ENCODE peak calls at places on chromosomes 4 and X, in six cellular contexts. M is colonic mucosa, U is A549, E is breast epithelium, Q is right lobe of liver, R is adrenal gland. W is an unnamed sample.

GRCh38 chr4:1347410-1347864 is 429 bp downstream of the UVSSA start:
- DNase-seq in M (peak; percentile 58), U (peak; percentile 49), E (peak; percentile 72), Q (peak; percentile 79), R (peak; percentile 93), W (no peak)

GRCh38 chrX:30414144-30414543 is 105.0 kb upstream of the NR0B1 start:
- DNase-seq in M (no peak), U (peak; percentile 10), E (no peak), Q (no peak), R (no peak), W (no peak)

GRCh38 chr4:147975325-147975724 is 243.4 kb downstream of the ARHGAP10 start:
- DNase-seq in M (no peak), U (no peak), E (no peak), Q (no peak), R (peak; percentile 66), W (no peak)

GRCh38 chr4:178471994-178472393 is 1029.8 kb upstream of the AGA start:
- DNase-seq in M (no peak), U (no peak), E (no peak), Q (no peak), R (no peak), W (no peak)

GRCh38 chr4:102589743-102590142 is 88.6 kb downstream of the NFKB1 start:
- DNase-seq in M (no peak), U (no peak), E (no peak), Q (no peak), R (no peak), W (no peak)

GRCh38 chr4:163330828-163331628 is 1.4 kb downstream of the NPY1R start:
- DNase-seq in M (no peak), U (no peak), E (no peak), Q (peak; percentile 56), R (no peak), W (no peak)

GRCh38 chr4:37685211-37685725 is 908 bp downstream of the RELL1 start:
- DNase-seq in M (no peak), U (no peak), E (no peak), Q (no peak), R (no peak), W (peak; percentile 18)

GRCh38 chrX:109793191-109793590 is 60.1 kb upstream of the ACSL4 start:
- DNase-seq in M (no peak), U (no peak), E (no peak), Q (no peak), R (no peak), W (no peak)

GRCh38 chrX:109155161-109155560 is 326.7 kb downstream of the GUCY2F start:
- DNase-seq in M (no peak), U (no peak), E (no peak), Q (no peak), R (no peak), W (no peak)

GRCh38 chrX:16559206-16559619 is 90.7 kb upstream of the S100G start:
- DNase-seq in M (no peak), U (no peak), E (no peak), Q (no peak), R (no peak), W (no peak)

GRCh38 chrX:2708016-2708415 is 16.9 kb downstream of the CD99 start:
- DNase-seq in M (no peak), U (peak; percentile 46), E (no peak), Q (no peak), R (no peak), W (no peak)

GRCh38 chr4:184596617-184597185 is 52.5 kb downstream of the CASP3 start:
- DNase-seq in M (no peak), U (no peak), E (no peak), Q (no peak), R (no peak), W (no peak)

GRCh38 chr4:15398732-15399131 is 29.1 kb upstream of the C1QTNF7 start:
- DNase-seq in M (no peak), U (no peak), E (no peak), Q (no peak), R (no peak), W (no peak)

GRCh38 chr4:8778301-8778700 is 93.3 kb downstream of the HMX1 start:
- DNase-seq in M (no peak), U (no peak), E (no peak), Q (no peak), R (no peak), W (no peak)

GRCh38 chr4:10442976-10443375 is 14.2 kb downstream of the ZNF518B start:
- DNase-seq in M (no peak), U (no peak), E (no peak), Q (no peak), R (no peak), W (no peak)

GRCh38 chr4:166088576-166088975 is 215.5 kb downstream of the TLL1 start:
- DNase-seq in M (no peak), U (no peak), E (no peak), Q (no peak), R (no peak), W (no peak)

GRCh38 chr4:186887211-186887785 is 163.6 kb upstream of the FAT1 start:
- DNase-seq in M (no peak), U (no peak), E (no peak), Q (no peak), R (no peak), W (no peak)

GRCh38 chrX:153029162-153029561 is 27.1 kb upstream of the PNMA3 start:
- DNase-seq in M (no peak), U (no peak), E (no peak), Q (no peak), R (no peak), W (no peak)

GRCh38 chrX:107707866-107708265 is 67.7 kb downstream of the TSC22D3 start:
- DNase-seq in M (no peak), U (no peak), E (peak; percentile 8), Q (no peak), R (no peak), W (no peak)

GRCh38 chr4:4428966-4429875 is 42.3 kb downstream of the NSG1 start:
- DNase-seq in M (no peak), U (no peak), E (no peak), Q (no peak), R (no peak), W (no peak)

GRCh38 chr4:125191252-125191651 is 123.5 kb upstream of the FAT4 start:
- DNase-seq in M (no peak), U (no peak), E (no peak), Q (no peak), R (no peak), W (no peak)

GRCh38 chr4:19030536-19030935 is 1009.0 kb upstream of the LCORL start:
- DNase-seq in M (no peak), U (no peak), E (no peak), Q (no peak), R (no peak), W (no peak)

GRCh38 chr4:19038231-19038630 is 1016.7 kb upstream of the LCORL start:
- DNase-seq in M (no peak), U (no peak), E (no peak), Q (no peak), R (no peak), W (no peak)

GRCh38 chr4:19030048-19030447 is 1008.5 kb upstream of the LCORL start:
- DNase-seq in M (no peak), U (no peak), E (no peak), Q (no peak), R (no peak), W (no peak)

GRCh38 chr4:19039816-19040215 is 1018.3 kb upstream of the LCORL start:
- DNase-seq in M (no peak), U (no peak), E (no peak), Q (no peak), R (no peak), W (no peak)

GRCh38 chr4:19034089-19034488 is 1012.5 kb upstream of the LCORL start:
- DNase-seq in M (no peak), U (no peak), E (no peak), Q (no peak), R (no peak), W (no peak)
- H3K9me3 ChIP-seq in M (no peaks in the 10 kb centered on the region), U (no peaks in the 10 kb centered on the region), E (no peaks in the 10 kb centered on the region), Q (no peaks in the 10 kb centered on the region), R (no peaks in the 10 kb centered on the region), W (no peaks in the 10 kb centered on the region)

DNA sequence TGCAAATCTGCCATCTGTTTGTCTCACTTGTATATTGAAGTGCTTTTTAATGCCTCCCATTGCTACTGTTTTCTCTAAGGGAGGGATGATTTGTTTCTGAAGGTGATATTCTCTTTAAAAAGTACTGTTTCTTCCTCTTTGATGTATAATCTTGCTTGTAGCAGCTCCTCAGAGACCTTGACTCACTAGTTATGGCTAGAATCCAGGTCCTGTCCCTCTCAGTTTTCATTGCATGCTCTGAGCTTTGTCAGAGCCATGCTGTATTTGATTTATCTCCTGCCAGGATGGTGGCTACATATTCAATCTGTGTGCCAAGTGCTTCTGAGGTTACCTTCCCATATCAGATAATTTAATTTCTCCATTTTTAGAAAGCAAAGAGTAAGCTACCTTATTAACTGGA is 56.0 kb downstream of the GLUD2 start:
- DNase-seq in M (no peak), U (no peak), E (no peak), Q (no peak), R (no peak), W (no peak)
- H3K9me3 ChIP-seq in M (no peaks in the 10 kb centered on the region), U (no peaks in the 10 kb centered on the region), E (no peaks in the 10 kb centered on the region), Q (no peaks in the 10 kb centered on the region), R (no peaks in the 10 kb centered on the region), W (no peaks in the 10 kb centered on the region)

GRCh38 chr4:56051710-56052075 is 102.9 kb downstream of the CEP135 start:
- DNase-seq in M (no peak), U (no peak), E (no peak), Q (no peak), R (no peak), W (no peak)

GRCh38 chr4:56050584-56050983 is 101.8 kb downstream of the CEP135 start:
- DNase-seq in M (no peak), U (no peak), E (no peak), Q (no peak), R (no peak), W (no peak)

GRCh38 chr4:56048621-56049427 is 100.1 kb downstream of the CEP135 start:
- DNase-seq in M (peak; percentile 73), U (peak; percentile 45), E (no peak), Q (peak; percentile 59), R (peak; percentile 67), W (no peak)

GRCh38 chr4:56051049-56051709 is 102.4 kb downstream of the CEP135 start:
- DNase-seq in M (no peak), U (no peak), E (no peak), Q (no peak), R (no peak), W (no peak)

GRCh38 chr4:56049428-56050212 is 100.9 kb downstream of the CEP135 start:
- DNase-seq in M (peak; percentile 57), U (peak; percentile 17), E (no peak), Q (peak; percentile 60), R (peak; percentile 52), W (no peak)
- H3K9me3 ChIP-seq in M (no peaks in the 10 kb centered on the region), U (no peaks in the 10 kb centered on the region), E (no peaks in the 10 kb centered on the region), Q (no peaks in the 10 kb centered on the region), R (no peaks in the 10 kb centered on the region), W (no peaks in the 10 kb centered on the region)

DNA sequence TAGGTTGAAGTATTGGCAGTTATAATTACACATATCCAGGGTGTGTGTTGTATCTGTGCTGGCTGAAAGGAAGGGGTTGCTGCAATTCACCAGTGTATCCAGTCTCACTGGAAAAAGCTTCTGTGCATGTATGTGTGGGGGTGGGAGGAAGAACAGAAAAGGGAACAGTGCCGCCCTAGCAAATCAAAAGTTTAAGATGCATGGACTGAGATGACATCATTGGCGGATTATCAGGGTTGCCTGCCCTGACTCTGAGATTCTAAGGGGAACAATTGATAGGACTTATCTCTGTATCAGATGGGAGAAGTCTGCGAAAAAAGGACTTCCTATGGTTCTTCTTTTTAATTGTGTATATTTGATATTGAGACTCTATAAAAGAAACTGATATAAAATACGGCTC is 3.5 kb downstream of the SLC25A43 start:
- DNase-seq in M (no peak), U (no peak), E (no peak), Q (no peak), R (no peak), W (no peak)
- H3K9me3 ChIP-seq in M (no peaks in the 10 kb centered on the region), U (no peaks in the 10 kb centered on the region), E (no peaks in the 10 kb centered on the region), Q (no peaks in the 10 kb centered on the region), R (no peaks in the 10 kb centered on the region), W (no peaks in the 10 kb centered on the region)

W was measured in T-helper 17 cell.